ENCODE peak calls at places on chromosomes 12 and 14, in ten cellular contexts. M, P, L, K, W, Q, S, U, Z and D are unnamed samples.

GRCh38 chr12:106369624-106370346 is 12.2 kb downstream of the POLR3B start:
- DNase-seq in M (no peak), P (no peak), L (no peak), K (no peak), W (no peak), Q (no peak), S (no peak), U (no peak), Z (no peak), D (no peak)

GRCh38 chr12:93913845-93914244 is 234.5 kb upstream of the PLXNC1 start:
- DNase-seq in M (no peak), P (no peak), L (no peak), K (no peak), W (no peak), Q (no peak), S (no peak), U (no peak), Z (no peak), D (no peak)

GRCh38 chr12:49673446-49674317 is 33.5 kb downstream of the FMNL3 start:
- DNase-seq in M (peak; percentile 79), P (peak; percentile 92), L (peak; percentile 93), K (peak; percentile 86), W (peak; percentile 92), Q (peak; percentile 85), S (peak; percentile 95), U (no peak), Z (no peak), D (peak; percentile 94)

GRCh38 chr12:72261885-72262284 is 10.3 kb upstream of the TRHDE start:
- DNase-seq in M (no peak), P (no peak), L (no peak), K (no peak), W (no peak), Q (no peak), S (no peak), U (no peak), Z (no peak), D (no peak)

GRCh38 chr12:43206396-43206795 is 345.6 kb downstream of the ADAMTS20 start:
- DNase-seq in M (no peak), P (no peak), L (no peak), K (no peak), W (no peak), Q (no peak), S (no peak), U (no peak), Z (no peak), D (no peak)

GRCh38 chr12:124686885-124687694 is 119.7 kb upstream of the NCOR2 start:
- DNase-seq in M (no peak), P (no peak), L (no peak), K (no peak), W (no peak), Q (no peak), S (no peak), U (no peak), Z (no peak), D (no peak)

GRCh38 chr12:93122569-93123091 is 193.5 kb upstream of the EEA1 start:
- DNase-seq in M (no peak), P (no peak), L (no peak), K (no peak), W (peak; percentile 29), Q (no peak), S (no peak), U (no peak), Z (no peak), D (no peak)

GRCh38 chr12:109732321-109733305 is 19.0 kb downstream of the FAM222A start:
- DNase-seq in M (no peak), P (peak; percentile 27), L (peak; percentile 61), K (peak; percentile 5), W (peak; percentile 21), Q (no peak), S (peak; percentile 7), U (no peak), Z (no peak), D (peak; percentile 3)

GRCh38 chr14:34012369-34012768 is 61.5 kb upstream of the EGLN3 start:
- DNase-seq in M (no peak), P (no peak), L (no peak), K (no peak), W (no peak), Q (no peak), S (no peak), U (no peak), Z (no peak), D (no peak)

GRCh38 chr14:30532264-30532663 is 26.7 kb upstream of the G2E3 start:
- DNase-seq in M (no peak), P (no peak), L (no peak), K (no peak), W (no peak), Q (peak; percentile 25), S (no peak), U (no peak), Z (no peak), D (no peak)

GRCh38 chr14:92880851-92881250 is 42.1 kb upstream of the CHGA start:
- DNase-seq in M (peak; percentile 90), P (no peak), L (peak; percentile 69), K (no peak), W (peak; percentile 62), Q (no peak), S (no peak), U (no peak), Z (peak; percentile 52), D (peak; percentile 9)

GRCh38 chr14:71452987-71453386 is 479.2 kb upstream of the RGS6 start:
- DNase-seq in M (no peak), P (no peak), L (no peak), K (no peak), W (no peak), Q (no peak), S (no peak), U (no peak), Z (no peak), D (no peak)

GRCh38 chr12:38099686-38100085 is 216.9 kb upstream of the ALG10B start:
- DNase-seq in M (no peak), P (no peak), L (no peak), K (no peak), W (no peak), Q (no peak), S (no peak), U (no peak), Z (no peak), D (no peak)

GRCh38 chr12:125954362-125954761 is 889.1 kb downstream of the AACS start:
- DNase-seq in M (peak; percentile 5), P (no peak), L (peak; percentile 6), K (no peak), W (no peak), Q (no peak), S (no peak), U (no peak), Z (no peak), D (no peak)

GRCh38 chr12:67986632-67987031 is 2.6 kb upstream of the IFNG-AS1 start:
- DNase-seq in M (no peak), P (no peak), L (no peak), K (no peak), W (no peak), Q (no peak), S (no peak), U (no peak), Z (no peak), D (no peak)

GRCh38 chr12:67977668-67978067 is 11.6 kb upstream of the IFNG-AS1 start:
- DNase-seq in M (no peak), P (no peak), L (no peak), K (no peak), W (no peak), Q (no peak), S (no peak), U (no peak), Z (no peak), D (no peak)

GRCh38 chr12:67982165-67982563 is 7.1 kb upstream of the IFNG-AS1 start:
- DNase-seq in M (no peak), P (no peak), L (no peak), K (no peak), W (no peak), Q (no peak), S (no peak), U (no peak), Z (no peak), D (no peak)

GRCh38 chr12:67980391-67980790 is 8.9 kb upstream of the IFNG-AS1 start:
- DNase-seq in M (no peak), P (no peak), L (no peak), K (no peak), W (no peak), Q (no peak), S (no peak), U (no peak), Z (no peak), D (no peak)

GRCh38 chr12:67981236-67982164 is 7.7 kb upstream of the IFNG-AS1 start:
- DNase-seq in M (no peak), P (no peak), L (no peak), K (no peak), W (no peak), Q (no peak), S (no peak), U (no peak), Z (peak; percentile 7), D (peak; percentile 61)
- H3K4me3 ChIP-seq in M (no peak overlapping the region), P (no peak overlapping the region), L (no peak overlapping the region), K (no peak overlapping the region), W (no peak overlapping the region), Q (no peak overlapping the region), S (no peak overlapping the region), U (no peak overlapping the region), Z (no peak overlapping the region), D (no peak overlapping the region)

DNA sequence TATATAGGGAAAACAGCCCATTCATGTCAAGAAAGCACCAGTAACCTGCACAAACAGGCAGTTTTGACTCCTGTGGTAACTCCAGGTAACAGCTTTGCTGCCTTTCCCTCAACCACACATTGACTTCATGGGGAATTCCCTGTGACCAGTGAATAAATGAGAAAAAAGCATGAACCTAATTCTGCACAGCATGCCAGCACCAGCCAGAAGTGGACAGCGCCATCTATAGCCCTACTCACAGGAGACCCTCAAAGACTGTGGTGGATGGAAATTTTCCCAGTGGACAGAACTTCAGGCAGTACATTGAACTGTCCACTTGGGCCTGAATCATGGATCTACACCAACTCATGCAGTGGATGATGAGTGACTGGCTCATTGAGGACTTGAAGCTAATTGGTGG is 152.1 kb downstream of the SLC8A3 start:
- DNase-seq in M (peak; percentile 46), P (no peak), L (peak; percentile 61), K (no peak), W (no peak), Q (no peak), S (no peak), U (no peak), Z (no peak), D (no peak)
- TF ChIP-seq CTCF in M (peak; percentile 76), P (no peak), L (peak; percentile 61), K (no peak), W (no peak), Q (no peak), S (no peak), U (no peak), Z (no peak), D (no peak)

GRCh38 chr14:55673048-55673447 is 93.0 kb downstream of the KTN1 start:
- DNase-seq in M (no peak), P (no peak), L (no peak), K (no peak), W (no peak), Q (no peak), S (no peak), U (no peak), Z (no peak), D (no peak)

GRCh38 chr14:55671641-55672040 is 91.6 kb downstream of the KTN1 start:
- DNase-seq in M (no peak), P (no peak), L (no peak), K (no peak), W (no peak), Q (no peak), S (no peak), U (no peak), Z (no peak), D (no peak)
- H3K4me1 ChIP-seq in M (no peaks in the 10 kb centered on the region), P (no peaks in the 10 kb centered on the region), L (no peaks in the 10 kb centered on the region), K (no peaks in the 10 kb centered on the region), W (peaks cover 6% of the 10 kb centered on the region), Q (no peaks in the 10 kb centered on the region), S (no peaks in the 10 kb centered on the region), U (no peaks in the 10 kb centered on the region), Z (peaks cover 33% of the 10 kb centered on the region), D (no peaks in the 10 kb centered on the region)

GRCh38 chr14:99551034-99551922 is 52.7 kb downstream of the CCDC85C start:
- DNase-seq in M (no peak), P (no peak), L (no peak), K (no peak), W (no peak), Q (no peak), S (no peak), U (no peak), Z (no peak), D (no peak)
- H3K4me3 ChIP-seq in M (no peak overlapping the region), P (no peak overlapping the region), L (no peak overlapping the region), K (no peak overlapping the region), W (no peak overlapping the region), Q (no peak overlapping the region), S (no peak overlapping the region), U (no peak overlapping the region), Z (no peak overlapping the region), D (no peak overlapping the region)